ENCODE peak calls at places on chromosome 4, in nine cellular contexts. C is A673; P is colonic mucosa; F is CD4-positive, alpha-beta T cell; S is lung; T is testis; J is mammary epithelial cell; L is coronary artery; W is brain microvascular endothelial cell. A is an unnamed sample.

GRCh38 chr4:158936238-158936637 is 166.6 kb upstream of the RAPGEF2 start:
- DNase-seq in C (no peak), P (no peak), F (no peak), S (no peak), T (no peak), J (no peak), L (no peak), W (no peak), A (no peak)

GRCh38 chr4:177809786-177810185 is 367.5 kb upstream of the AGA start:
- DNase-seq in C (no peak), P (no peak), F (no peak), S (no peak), T (no peak), J (no peak), L (no peak), W (no peak), A (no peak)

GRCh38 chr4:98891533-98892337 is 37.2 kb downstream of the EIF4E start:
- DNase-seq in C (no peak), P (no peak), F (no peak), S (no peak), T (no peak), J (no peak), L (no peak), W (no peak), A (no peak)

GRCh38 chr4:65624651-65625050 is 45.6 kb downstream of the EPHA5 start:
- DNase-seq in C (no peak), P (no peak), F (no peak), S (no peak), T (no peak), J (no peak), L (no peak), W (no peak), A (no peak)

GRCh38 chr4:37904824-37905223 is 13.9 kb downstream of the TBC1D1 start:
- DNase-seq in C (no peak), P (no peak), F (no peak), S (no peak), T (no peak), J (no peak), L (no peak), W (no peak), A (no peak)

GRCh38 chr4:72430050-72430449 is 139.0 kb downstream of the ADAMTS3 start:
- DNase-seq in C (peak), P (peak), F (no peak), S (no peak), T (no peak), J (no peak), L (no peak), W (peak), A (no peak)

GRCh38 chr4:145099653-145100052 is 1.5 kb downstream of the ABCE1 start:
- DNase-seq in C (peak), P (no peak), F (no peak), S (no peak), T (no peak), J (peak), L (no peak), W (no peak), A (no peak)

GRCh38 chr4:138110815-138111214 is 131.3 kb downstream of the SLC7A11 start:
- DNase-seq in C (no peak), P (no peak), F (no peak), S (no peak), T (no peak), J (peak), L (no peak), W (no peak), A (no peak)

GRCh38 chr4:114364857-114365256 is 233.8 kb upstream of the UGT8 start:
- DNase-seq in C (no peak), P (no peak), F (no peak), S (no peak), T (no peak), J (no peak), L (no peak), W (peak), A (peak)

GRCh38 chr4:135739354-135739753 is 1537.8 kb upstream of the PABPC4L start:
- DNase-seq in C (no peak), P (no peak), F (no peak), S (no peak), T (no peak), J (no peak), L (no peak), W (no peak), A (no peak)

GRCh38 chr4:25320374-25321172 is 8.0 kb downstream of the ZCCHC4 start:
- DNase-seq in C (peak), P (no peak), F (no peak), S (no peak), T (no peak), J (peak), L (no peak), W (peak), A (peak)

GRCh38 chr4:111943796-111944203 is 201.5 kb upstream of the FAM241A start:
- DNase-seq in C (peak), P (peak), F (no peak), S (peak), T (peak), J (peak), L (no peak), W (no peak), A (no peak)

GRCh38 chr4:129230836-129231235 is 134.9 kb downstream of the C4orf33 start:
- DNase-seq in C (no peak), P (no peak), F (no peak), S (no peak), T (no peak), J (no peak), L (no peak), W (no peak), A (no peak)

GRCh38 chr4:120918788-120919187 is 3.7 kb downstream of the PRDM5 start:
- DNase-seq in C (no peak), P (peak), F (no peak), S (no peak), T (peak), J (no peak), L (no peak), W (no peak), A (no peak)
- H3K27ac ChIP-seq in C (no peak), P (no peak), F (no peak), S (no peak), T (no peak), J (no peak), L (no peak), W (no peak), A (no peak)

GRCh38 chr4:118276551-118276950 is 76.3 kb downstream of the PRSS12 start:
- DNase-seq in C (no peak), P (no peak), F (no peak), S (no peak), T (no peak), J (no peak), L (no peak), W (no peak), A (no peak)
- H3K27ac ChIP-seq in C (no peak), P (peak), F (no peak), S (no peak), T (no peak), J (no peak), L (no peak), W (no peak), A (no peak)

DNA sequence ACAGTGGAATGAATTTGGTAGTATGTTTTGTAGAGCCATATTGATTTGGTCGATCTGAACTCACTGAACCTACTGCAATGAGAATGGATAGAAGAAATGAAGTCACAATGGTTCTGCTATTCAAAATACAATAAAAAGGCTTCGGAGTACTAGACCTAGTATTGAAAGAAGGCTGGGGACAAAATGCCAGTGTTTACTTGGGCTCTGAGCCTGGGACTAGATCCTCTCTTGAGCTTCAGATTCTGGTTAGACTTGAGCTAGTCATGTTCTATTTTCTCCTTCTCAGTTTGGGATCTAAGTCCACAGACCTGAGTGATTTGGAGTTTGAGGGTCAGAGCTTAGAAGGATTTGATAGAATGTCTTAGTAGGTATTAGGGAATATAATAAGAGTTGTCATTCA is 9.9 kb downstream of the INTS12 start:
- DNase-seq in C (no peak), P (no peak), F (no peak), S (no peak), T (no peak), J (no peak), L (no peak), W (no peak), A (no peak)
- H3K27ac ChIP-seq in C (no peak), P (no peak), F (no peak), S (no peak), T (no peak), J (no peak), L (no peak), W (no peak), A (no peak)

GRCh38 chr4:17516980-17517379 is 2.0 kb downstream of the CLRN2 start:
- DNase-seq in C (no peak), P (no peak), F (no peak), S (no peak), T (no peak), J (no peak), L (no peak), W (no peak), A (no peak)
- H3K27ac ChIP-seq in C (no peak), P (no peak), F (no peak), S (no peak), T (no peak), J (no peak), L (no peak), W (no peak), A (no peak)

GRCh38 chr4:83196936-83197335 is 82.4 kb upstream of the PLAC8 start:
- DNase-seq in C (no peak), P (no peak), F (no peak), S (no peak), T (no peak), J (no peak), L (no peak), W (no peak), A (no peak)
- H3K27ac ChIP-seq in C (no peak), P (peak), F (no peak), S (no peak), T (no peak), J (no peak), L (no peak), W (no peak), A (no peak)

DNA sequence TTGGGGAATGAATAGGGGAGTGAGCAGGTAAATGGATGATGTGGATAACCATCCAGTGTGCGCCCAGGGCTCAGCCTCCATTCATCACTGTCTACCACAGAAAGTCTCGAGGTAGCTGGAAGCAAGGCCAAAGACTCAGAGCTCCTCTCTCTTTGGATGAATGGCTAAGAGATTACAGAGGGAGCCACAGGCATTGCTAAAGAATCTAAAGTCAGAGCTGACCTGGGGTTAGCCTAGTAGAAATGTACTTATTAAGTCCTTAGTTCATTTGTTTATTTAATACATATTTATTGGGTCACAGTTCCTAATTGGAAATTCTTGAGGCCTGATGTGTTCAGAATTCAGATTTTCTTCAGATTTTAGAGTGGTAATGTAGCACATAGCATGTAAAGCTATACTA is 88.7 kb upstream of the HPF1 start:
- DNase-seq in C (no peak), P (no peak), F (no peak), S (no peak), T (no peak), J (no peak), L (no peak), W (peak), A (no peak)
- H3K27ac ChIP-seq in C (no peak), P (no peak), F (no peak), S (no peak), T (no peak), J (no peak), L (no peak), W (no peak), A (no peak)

GRCh38 chr4:156303708-156304107 is 350.0 kb upstream of the CTSO start:
- DNase-seq in C (no peak), P (no peak), F (no peak), S (no peak), T (no peak), J (no peak), L (no peak), W (no peak), A (no peak)

GRCh38 chr4:156293657-156294297 is 340.1 kb upstream of the CTSO start:
- DNase-seq in C (peak), P (no peak), F (no peak), S (no peak), T (no peak), J (peak), L (no peak), W (peak), A (peak)

GRCh38 chr4:156294577-156294976 is 340.9 kb upstream of the CTSO start:
- DNase-seq in C (peak), P (no peak), F (no peak), S (no peak), T (no peak), J (peak), L (no peak), W (peak), A (peak)

GRCh38 chr4:156295676-156296075 is 342.0 kb upstream of the CTSO start:
- DNase-seq in C (no peak), P (no peak), F (no peak), S (no peak), T (no peak), J (no peak), L (no peak), W (no peak), A (no peak)

GRCh38 chr4:156298230-156298629 is 344.6 kb upstream of the CTSO start:
- DNase-seq in C (peak), P (no peak), F (no peak), S (no peak), T (no peak), J (peak), L (no peak), W (peak), A (peak)
- H3K27ac ChIP-seq in C (no peak), P (no peak), F (no peak), S (no peak), T (no peak), J (no peak), L (no peak), W (peak), A (no peak)

A was measured in AG04450.